ENCODE peak calls at places on chromosomes 2 and 18, in seven cellular contexts. C, V, N, Y, M, O and Z are unnamed samples.
A peak's percentile ranks its signal among the peaks of the same experiment; 100 is the strongest.

GRCh38 chr18:74728586-74728985 is 130.9 kb downstream of the ZNF407 start:
- DNase-seq in C (no peak), V (no peak), N (no peak), Y (no peak), M (no peak), O (no peak), Z (no peak)

GRCh38 chr18:49016648-49017539 is 66.1 kb upstream of the SMAD7 start:
- DNase-seq in C (peak; percentile 56), V (no peak), N (no peak), Y (no peak), M (peak; percentile 32), O (peak; percentile 26), Z (peak; percentile 82)

GRCh38 chr18:50011813-50012445 is 183.0 kb downstream of the MYO5B start:
- DNase-seq in C (no peak), V (no peak), N (no peak), Y (no peak), M (no peak), O (no peak), Z (no peak)

GRCh38 chr2:169637620-169638019 is 53.5 kb downstream of the PPIG start:
- DNase-seq in C (no peak), V (no peak), N (no peak), Y (no peak), M (no peak), O (no peak), Z (no peak)

GRCh38 chr2:12855508-12855907 is 138.8 kb downstream of the TRIB2 start:
- DNase-seq in C (no peak), V (no peak), N (no peak), Y (no peak), M (no peak), O (no peak), Z (no peak)

GRCh38 chr2:85468096-85468703 is 49.7 kb downstream of the SH2D6 start:
- DNase-seq in C (no peak), V (no peak), N (no peak), Y (no peak), M (no peak), O (no peak), Z (no peak)

GRCh38 chr2:113979172-113980128 is 89.6 kb downstream of the ACTR3 start:
- DNase-seq in C (no peak), V (peak; percentile 5), N (no peak), Y (peak; percentile 53), M (no peak), O (no peak), Z (no peak)

GRCh38 chr18:1036926-1037325 is 132.3 kb downstream of the ADCYAP1 start:
- DNase-seq in C (no peak), V (no peak), N (no peak), Y (no peak), M (no peak), O (no peak), Z (no peak)